ENCODE peak calls at places on chromosomes 16 and 17, in nine cellular contexts. S is non-pigmented ciliary epithelial cell, O is head of caudate nucleus, I is endothelial cell, H is NCI-H1105, T is DMS153, F is hypothalamus, Q is omental fat pad, X is T1000. P is an unnamed sample.

GRCh38 chr16:48681520-48681919 is 71.5 kb upstream of the N4BP1 start:
- DNase-seq in O (no peak), X (no peak), H (no peak), S (no peak), Q (no peak), I (no peak), T (no peak), F (no peak), P (no peak)

GRCh38 chr16:4261557-4262172 is 11.2 kb downstream of the TFAP4 start:
- DNase-seq in X (no peak), O (no peak), S (no peak), Q (no peak), H (no peak), F (no peak), T (no peak), I (peak), P (no peak)

GRCh38 chr17:77322534-77323412 is 182.0 kb downstream of the SEC14L1 start:
- DNase-seq in X (peak), S (peak), I (no peak), F (no peak), O (peak), H (no peak), T (no peak), Q (peak), P (peak)

GRCh38 chr16:89115216-89115949 is 21.7 kb downstream of the ACSF3 start:
- DNase-seq in S (no peak), F (peak), Q (peak), H (no peak), X (no peak), I (no peak), T (no peak), O (peak), P (no peak)

GRCh38 chr16:74825941-74826340 is 51.3 kb upstream of the FA2H start:
- DNase-seq in X (no peak), F (no peak), I (no peak), Q (no peak), T (no peak), O (no peak), S (no peak), H (no peak), P (no peak)

GRCh38 chr17:60392845-60393702 is 1.1 kb upstream of the USP32 start:
- DNase-seq in I (peak), X (no peak), T (peak), F (no peak), O (no peak), Q (no peak), H (peak), S (no peak), P (peak)

GRCh38 chr16:82358601-82359221 is 188.7 kb upstream of the MPHOSPH6 start:
- DNase-seq in F (no peak), T (no peak), Q (no peak), H (no peak), X (no peak), S (no peak), I (no peak), O (no peak), P (no peak)

GRCh38 chr16:89565506-89566372 is 5.3 kb downstream of the RPL13 start:
- DNase-seq in I (peak), H (no peak), S (no peak), X (no peak), T (no peak), O (peak), Q (no peak), F (no peak), P (no peak)

GRCh38 chr16:48382131-48382530 is 3.1 kb downstream of the SIAH1 start:
- DNase-seq in S (no peak), T (no peak), H (no peak), F (no peak), O (no peak), I (no peak), X (no peak), Q (no peak), P (no peak)

GRCh38 chr17:32111141-32111771 is 31.0 kb upstream of the RHOT1 start:
- DNase-seq in I (peak), Q (no peak), O (peak), F (no peak), S (peak), H (no peak), T (no peak), X (no peak), P (no peak)

P was measured in H54.